ENCODE peak calls at places on chromosomes 6 and 20, in seven cellular contexts. One of them, this sample, is unnamed.

GRCh38 chr20:3677733-3678132 is 4.1 kb downstream of the ADAM33 start:
- DNase-seq in stimulated activated CD4-positive, alpha-beta T cell treated with anti-CD3 and anti-CD28 coated beads, Interleukin-1b, Interleukin-23, amount 100 ng/mL, for 48 hours: no peak
- DNase-seq in HCEC 1CT: no peak
- DNase-seq in H54: no peak
- DNase-seq in GM19239: no peak
- DNase-seq in epithelial cell of esophagus: no peak
- DNase-seq in HFF-Myc: no peak
- DNase-seq in this sample: no peak

GRCh38 chr20:58145506-58146080 is 82.9 kb downstream of the ANKRD60 start:
- DNase-seq in stimulated activated CD4-positive, alpha-beta T cell treated with anti-CD3 and anti-CD28 coated beads, Interleukin-1b, Interleukin-23, amount 100 ng/mL, for 48 hours: no peak
- DNase-seq in HCEC 1CT: no peak
- DNase-seq in H54: no peak
- DNase-seq in GM19239: no peak
- DNase-seq in epithelial cell of esophagus: no peak
- DNase-seq in HFF-Myc: no peak
- DNase-seq in this sample: no peak

GRCh38 chr6:5344038-5344437 is 82.7 kb downstream of the FARS2 start:
- DNase-seq in stimulated activated CD4-positive, alpha-beta T cell treated with anti-CD3 and anti-CD28 coated beads, Interleukin-1b, Interleukin-23, amount 100 ng/mL, for 48 hours: no peak
- DNase-seq in HCEC 1CT: no peak
- DNase-seq in H54: no peak
- DNase-seq in GM19239: no peak
- DNase-seq in epithelial cell of esophagus: no peak
- DNase-seq in HFF-Myc: no peak
- DNase-seq in this sample: no peak

GRCh38 chr6:15420959-15421438 is 175.1 kb downstream of the JARID2 start:
- DNase-seq in stimulated activated CD4-positive, alpha-beta T cell treated with anti-CD3 and anti-CD28 coated beads, Interleukin-1b, Interleukin-23, amount 100 ng/mL, for 48 hours: no peak
- DNase-seq in HCEC 1CT: no peak
- DNase-seq in H54: no peak
- DNase-seq in GM19239: peak
- DNase-seq in epithelial cell of esophagus: no peak
- DNase-seq in HFF-Myc: no peak
- DNase-seq in this sample: no peak

GRCh38 chr6:155340464-155341129 is 26.3 kb upstream of the TFB1M start:
- DNase-seq in stimulated activated CD4-positive, alpha-beta T cell treated with anti-CD3 and anti-CD28 coated beads, Interleukin-1b, Interleukin-23, amount 100 ng/mL, for 48 hours: no peak
- DNase-seq in HCEC 1CT: peak
- DNase-seq in H54: no peak
- DNase-seq in GM19239: no peak
- DNase-seq in epithelial cell of esophagus: peak
- DNase-seq in HFF-Myc: no peak
- DNase-seq in this sample: no peak

GRCh38 chr20:47493175-47493953 is 8.3 kb upstream of the NCOA3 start:
- DNase-seq in stimulated activated CD4-positive, alpha-beta T cell treated with anti-CD3 and anti-CD28 coated beads, Interleukin-1b, Interleukin-23, amount 100 ng/mL, for 48 hours: peak
- DNase-seq in HCEC 1CT: peak
- DNase-seq in H54: no peak
- DNase-seq in GM19239: no peak
- DNase-seq in epithelial cell of esophagus: peak
- DNase-seq in HFF-Myc: peak
- DNase-seq in this sample: peak

GRCh38 chr6:135935951-135936601 is 84.6 kb downstream of the PDE7B start:
- DNase-seq in stimulated activated CD4-positive, alpha-beta T cell treated with anti-CD3 and anti-CD28 coated beads, Interleukin-1b, Interleukin-23, amount 100 ng/mL, for 48 hours: no peak
- DNase-seq in HCEC 1CT: peak
- DNase-seq in H54: no peak
- DNase-seq in GM19239: no peak
- DNase-seq in epithelial cell of esophagus: peak
- DNase-seq in HFF-Myc: peak
- DNase-seq in this sample: peak

GRCh38 chr6:31473780-31474725 is 23.9 kb upstream of the MICB start:
- DNase-seq in stimulated activated CD4-positive, alpha-beta T cell treated with anti-CD3 and anti-CD28 coated beads, Interleukin-1b, Interleukin-23, amount 100 ng/mL, for 48 hours: no peak
- DNase-seq in HCEC 1CT: peak
- DNase-seq in H54: no peak
- DNase-seq in GM19239: no peak
- DNase-seq in epithelial cell of esophagus: peak
- DNase-seq in HFF-Myc: no peak
- DNase-seq in this sample: peak

GRCh38 chr6:130178692-130179091 is 44.1 kb downstream of the SAMD3 start:
- DNase-seq in stimulated activated CD4-positive, alpha-beta T cell treated with anti-CD3 and anti-CD28 coated beads, Interleukin-1b, Interleukin-23, amount 100 ng/mL, for 48 hours: no peak
- DNase-seq in HCEC 1CT: peak
- DNase-seq in H54: peak
- DNase-seq in GM19239: no peak
- DNase-seq in epithelial cell of esophagus: peak
- DNase-seq in HFF-Myc: peak
- DNase-seq in this sample: peak

GRCh38 chr6:131348572-131348971 is 213.3 kb downstream of the AKAP7 start:
- DNase-seq in stimulated activated CD4-positive, alpha-beta T cell treated with anti-CD3 and anti-CD28 coated beads, Interleukin-1b, Interleukin-23, amount 100 ng/mL, for 48 hours: no peak
- DNase-seq in HCEC 1CT: no peak
- DNase-seq in H54: no peak
- DNase-seq in GM19239: no peak
- DNase-seq in epithelial cell of esophagus: no peak
- DNase-seq in HFF-Myc: no peak
- DNase-seq in this sample: no peak

GRCh38 chr20:54611701-54612487 is 136.5 kb downstream of the DOK5 start:
- DNase-seq in stimulated activated CD4-positive, alpha-beta T cell treated with anti-CD3 and anti-CD28 coated beads, Interleukin-1b, Interleukin-23, amount 100 ng/mL, for 48 hours: no peak
- DNase-seq in HCEC 1CT: no peak
- DNase-seq in H54: no peak
- DNase-seq in GM19239: no peak
- DNase-seq in epithelial cell of esophagus: no peak
- DNase-seq in HFF-Myc: no peak
- DNase-seq in this sample: no peak

GRCh38 chr6:119308994-119309657 is 40.4 kb downstream of the MAN1A1 start:
- DNase-seq in stimulated activated CD4-positive, alpha-beta T cell treated with anti-CD3 and anti-CD28 coated beads, Interleukin-1b, Interleukin-23, amount 100 ng/mL, for 48 hours: no peak
- DNase-seq in HCEC 1CT: no peak
- DNase-seq in H54: no peak
- DNase-seq in GM19239: no peak
- DNase-seq in epithelial cell of esophagus: no peak
- DNase-seq in HFF-Myc: no peak
- DNase-seq in this sample: no peak

GRCh38 chr6:27605401-27606342 is 132.8 kb upstream of the ZNF184 start:
- DNase-seq in stimulated activated CD4-positive, alpha-beta T cell treated with anti-CD3 and anti-CD28 coated beads, Interleukin-1b, Interleukin-23, amount 100 ng/mL, for 48 hours: peak
- DNase-seq in HCEC 1CT: peak
- DNase-seq in H54: no peak
- DNase-seq in GM19239: no peak
- DNase-seq in epithelial cell of esophagus: peak
- DNase-seq in HFF-Myc: peak
- DNase-seq in this sample: no peak

GRCh38 chr6:106886922-106887797 is 87.4 kb downstream of the CD24 start:
- DNase-seq in stimulated activated CD4-positive, alpha-beta T cell treated with anti-CD3 and anti-CD28 coated beads, Interleukin-1b, Interleukin-23, amount 100 ng/mL, for 48 hours: no peak
- DNase-seq in HCEC 1CT: no peak
- DNase-seq in H54: no peak
- DNase-seq in GM19239: no peak
- DNase-seq in epithelial cell of esophagus: peak
- DNase-seq in HFF-Myc: no peak
- DNase-seq in this sample: no peak

GRCh38 chr6:42507195-42507594 is 55.5 kb upstream of the TRERF1 start:
- DNase-seq in stimulated activated CD4-positive, alpha-beta T cell treated with anti-CD3 and anti-CD28 coated beads, Interleukin-1b, Interleukin-23, amount 100 ng/mL, for 48 hours: no peak
- DNase-seq in HCEC 1CT: no peak
- DNase-seq in H54: no peak
- DNase-seq in GM19239: no peak
- DNase-seq in epithelial cell of esophagus: no peak
- DNase-seq in HFF-Myc: no peak
- DNase-seq in this sample: no peak

GRCh38 chr6:12403201-12403826 is 113.2 kb downstream of the EDN1 start:
- DNase-seq in stimulated activated CD4-positive, alpha-beta T cell treated with anti-CD3 and anti-CD28 coated beads, Interleukin-1b, Interleukin-23, amount 100 ng/mL, for 48 hours: no peak
- DNase-seq in HCEC 1CT: peak
- DNase-seq in H54: peak
- DNase-seq in GM19239: no peak
- DNase-seq in epithelial cell of esophagus: peak
- DNase-seq in HFF-Myc: no peak
- DNase-seq in this sample: peak

GRCh38 chr20:34945315-34946077 is 10.1 kb downstream of the GSS start:
- DNase-seq in stimulated activated CD4-positive, alpha-beta T cell treated with anti-CD3 and anti-CD28 coated beads, Interleukin-1b, Interleukin-23, amount 100 ng/mL, for 48 hours: no peak
- DNase-seq in HCEC 1CT: no peak
- DNase-seq in H54: no peak
- DNase-seq in GM19239: no peak
- DNase-seq in epithelial cell of esophagus: peak
- DNase-seq in HFF-Myc: no peak
- DNase-seq in this sample: no peak

GRCh38 chr6:148175511-148176188 is 167.0 kb upstream of the SASH1 start:
- DNase-seq in stimulated activated CD4-positive, alpha-beta T cell treated with anti-CD3 and anti-CD28 coated beads, Interleukin-1b, Interleukin-23, amount 100 ng/mL, for 48 hours: no peak
- DNase-seq in HCEC 1CT: peak
- DNase-seq in H54: no peak
- DNase-seq in GM19239: no peak
- DNase-seq in epithelial cell of esophagus: peak
- DNase-seq in HFF-Myc: peak
- DNase-seq in this sample: peak

GRCh38 chr20:54054516-54054915 is 15.9 kb downstream of the BCAS1 start:
- DNase-seq in stimulated activated CD4-positive, alpha-beta T cell treated with anti-CD3 and anti-CD28 coated beads, Interleukin-1b, Interleukin-23, amount 100 ng/mL, for 48 hours: no peak
- DNase-seq in HCEC 1CT: no peak
- DNase-seq in H54: no peak
- DNase-seq in GM19239: no peak
- DNase-seq in epithelial cell of esophagus: no peak
- DNase-seq in HFF-Myc: no peak
- DNase-seq in this sample: no peak

GRCh38 chr20:10763117-10763516 is 89.3 kb upstream of the JAG1 start:
- DNase-seq in stimulated activated CD4-positive, alpha-beta T cell treated with anti-CD3 and anti-CD28 coated beads, Interleukin-1b, Interleukin-23, amount 100 ng/mL, for 48 hours: no peak
- DNase-seq in HCEC 1CT: no peak
- DNase-seq in H54: no peak
- DNase-seq in GM19239: no peak
- DNase-seq in epithelial cell of esophagus: no peak
- DNase-seq in HFF-Myc: no peak
- DNase-seq in this sample: no peak

GRCh38 chr6:32413427-32414047 is 6.6 kb upstream of the BTNL2 start:
- DNase-seq in stimulated activated CD4-positive, alpha-beta T cell treated with anti-CD3 and anti-CD28 coated beads, Interleukin-1b, Interleukin-23, amount 100 ng/mL, for 48 hours: peak
- DNase-seq in HCEC 1CT: peak
- DNase-seq in H54: peak
- DNase-seq in GM19239: peak
- DNase-seq in epithelial cell of esophagus: peak
- DNase-seq in HFF-Myc: peak
- DNase-seq in this sample: no peak

GRCh38 chr6:18405477-18406293 is 18.5 kb downstream of the RNF144B start:
- DNase-seq in stimulated activated CD4-positive, alpha-beta T cell treated with anti-CD3 and anti-CD28 coated beads, Interleukin-1b, Interleukin-23, amount 100 ng/mL, for 48 hours: no peak
- DNase-seq in HCEC 1CT: peak
- DNase-seq in H54: peak
- DNase-seq in GM19239: no peak
- DNase-seq in epithelial cell of esophagus: peak
- DNase-seq in HFF-Myc: peak
- DNase-seq in this sample: peak

GRCh38 chr20:57779401-57780003 is 69.7 kb upstream of the PMEPA1 start:
- DNase-seq in stimulated activated CD4-positive, alpha-beta T cell treated with anti-CD3 and anti-CD28 coated beads, Interleukin-1b, Interleukin-23, amount 100 ng/mL, for 48 hours: no peak
- DNase-seq in HCEC 1CT: no peak
- DNase-seq in H54: no peak
- DNase-seq in GM19239: no peak
- DNase-seq in epithelial cell of esophagus: peak
- DNase-seq in HFF-Myc: no peak
- DNase-seq in this sample: peak

GRCh38 chr20:5766085-5766764 is 16.0 kb downstream of the SHLD1 start:
- DNase-seq in stimulated activated CD4-positive, alpha-beta T cell treated with anti-CD3 and anti-CD28 coated beads, Interleukin-1b, Interleukin-23, amount 100 ng/mL, for 48 hours: no peak
- DNase-seq in HCEC 1CT: no peak
- DNase-seq in H54: no peak
- DNase-seq in GM19239: no peak
- DNase-seq in epithelial cell of esophagus: no peak
- DNase-seq in HFF-Myc: no peak
- DNase-seq in this sample: no peak

GRCh38 chr20:2619961-2620595 is 32.4 kb upstream of the NOP56 start:
- DNase-seq in stimulated activated CD4-positive, alpha-beta T cell treated with anti-CD3 and anti-CD28 coated beads, Interleukin-1b, Interleukin-23, amount 100 ng/mL, for 48 hours: no peak
- DNase-seq in HCEC 1CT: peak
- DNase-seq in H54: no peak
- DNase-seq in GM19239: no peak
- DNase-seq in epithelial cell of esophagus: peak
- DNase-seq in HFF-Myc: no peak
- DNase-seq in this sample: no peak

GRCh38 chr6:113442040-113442439 is 415.1 kb upstream of the MARCKS start:
- DNase-seq in stimulated activated CD4-positive, alpha-beta T cell treated with anti-CD3 and anti-CD28 coated beads, Interleukin-1b, Interleukin-23, amount 100 ng/mL, for 48 hours: no peak
- DNase-seq in HCEC 1CT: no peak
- DNase-seq in H54: no peak
- DNase-seq in GM19239: no peak
- DNase-seq in epithelial cell of esophagus: no peak
- DNase-seq in HFF-Myc: no peak
- DNase-seq in this sample: no peak

GRCh38 chr20:45229264-45230056 is 8.3 kb downstream of the SEMG2 start:
- DNase-seq in stimulated activated CD4-positive, alpha-beta T cell treated with anti-CD3 and anti-CD28 coated beads, Interleukin-1b, Interleukin-23, amount 100 ng/mL, for 48 hours: peak
- DNase-seq in HCEC 1CT: no peak
- DNase-seq in H54: peak
- DNase-seq in GM19239: no peak
- DNase-seq in epithelial cell of esophagus: peak
- DNase-seq in HFF-Myc: no peak
- DNase-seq in this sample: no peak